ENCODE peak calls at places on chromosome 10, in five cellular contexts. F is fibroblast of lung, Y is astrocyte of the spinal cord, P is foreskin fibroblast, H is AG04449. X is an unnamed sample.

GRCh38 chr10:58320351-58321065 is 14.3 kb upstream of the UBE2D1 start:
- DNase-seq in F (no peak), Y (no peak), P (no peak), H (no peak), X (no peak)

GRCh38 chr10:44278669-44279337 is 106.1 kb downstream of the CXCL12 start:
- DNase-seq in F (peak), Y (no peak), P (no peak), H (no peak), X (no peak)

GRCh38 chr10:118246340-118247247 is 95.5 kb downstream of the FAM204A start:
- DNase-seq in F (no peak), Y (no peak), P (no peak), H (no peak), X (no peak)

GRCh38 chr10:23368816-23369640 is 24.4 kb upstream of the C10orf67 start:
- DNase-seq in F (peak), Y (no peak), P (no peak), H (no peak), X (no peak)

GRCh38 chr10:124000792-124001201 is 92.6 kb downstream of the CHST15 start:
- DNase-seq in F (no peak), Y (no peak), P (peak), H (no peak), X (no peak)

GRCh38 chr10:70678757-70679489 is 6.6 kb downstream of the ADAMTS14 start:
- DNase-seq in F (no peak), Y (no peak), P (peak), H (no peak), X (no peak)

GRCh38 chr10:110455440-110455839 is 42.3 kb upstream of the DUSP5 start:
- DNase-seq in F (no peak), Y (no peak), P (no peak), H (no peak), X (no peak)

GRCh38 chr10:69663548-69663947 is 33.5 kb downstream of the FAM241B start:
- DNase-seq in F (no peak), Y (no peak), P (no peak), H (no peak), X (no peak)

GRCh38 chr10:8319704-8320103 is 265.2 kb downstream of the GATA3 start:
- DNase-seq in F (no peak), Y (no peak), P (no peak), H (no peak), X (no peak)

GRCh38 chr10:45379303-45379726 is 5.3 kb downstream of the ALOX5 start:
- DNase-seq in F (no peak), Y (no peak), P (no peak), H (no peak), X (no peak)

GRCh38 chr10:86068532-86069337 is 297.9 kb downstream of the GRID1 start:
- DNase-seq in F (no peak), Y (no peak), P (no peak), H (no peak), X (no peak)

GRCh38 chr10:133415752-133416151 is 8.7 kb downstream of the SPRN start:
- DNase-seq in F (no peak), Y (no peak), P (no peak), H (no peak), X (no peak)

GRCh38 chr10:73917566-73918305 is 6.8 kb downstream of the PLAU start:
- DNase-seq in F (no peak), Y (peak), P (peak), H (no peak), X (no peak)

GRCh38 chr10:26621243-26621888 is 76.1 kb upstream of the PDSS1 start:
- DNase-seq in F (no peak), Y (no peak), P (no peak), H (no peak), X (no peak)

GRCh38 chr10:69508738-69509340 is 57.6 kb downstream of the TSPAN15 start:
- DNase-seq in F (no peak), Y (no peak), P (no peak), H (no peak), X (no peak)

GRCh38 chr10:24457661-24458318 is 248.9 kb downstream of the KIAA1217 start:
- DNase-seq in F (peak), Y (no peak), P (peak), H (no peak), X (no peak)

GRCh38 chr10:11793762-11794479 is 29.2 kb upstream of the PROSER2 start:
- DNase-seq in F (peak), Y (peak), P (peak), H (peak), X (no peak)

GRCh38 chr10:84184517-84184916 is 9.8 kb upstream of the CDHR1 start:
- DNase-seq in F (no peak), Y (no peak), P (no peak), H (no peak), X (no peak)

GRCh38 chr10:68924593-68924992 is 23.5 kb downstream of the DDX50 start:
- DNase-seq in F (peak), Y (peak), P (no peak), H (no peak), X (no peak)

GRCh38 chr10:29243061-29243460 is 45.8 kb upstream of the LYZL1 start:
- DNase-seq in F (no peak), Y (no peak), P (no peak), H (no peak), X (no peak)

GRCh38 chr10:14839305-14839695 is 1.2 kb downstream of the HSPA14 start:
- DNase-seq in F (no peak), Y (no peak), P (peak), H (no peak), X (no peak)

GRCh38 chr10:70915806-70916205 is 27.4 kb upstream of the PCBD1 start:
- DNase-seq in F (no peak), Y (no peak), P (no peak), H (no peak), X (no peak)

GRCh38 chr10:131280101-131280500 is 31.4 kb downstream of the TCERG1L start:
- DNase-seq in F (no peak), Y (no peak), P (no peak), H (no peak), X (no peak)

GRCh38 chr10:97889461-97890265 is 40.0 kb downstream of the GOLGA7B start:
- DNase-seq in F (peak), Y (peak), P (peak), H (no peak), X (peak)

DNA sequence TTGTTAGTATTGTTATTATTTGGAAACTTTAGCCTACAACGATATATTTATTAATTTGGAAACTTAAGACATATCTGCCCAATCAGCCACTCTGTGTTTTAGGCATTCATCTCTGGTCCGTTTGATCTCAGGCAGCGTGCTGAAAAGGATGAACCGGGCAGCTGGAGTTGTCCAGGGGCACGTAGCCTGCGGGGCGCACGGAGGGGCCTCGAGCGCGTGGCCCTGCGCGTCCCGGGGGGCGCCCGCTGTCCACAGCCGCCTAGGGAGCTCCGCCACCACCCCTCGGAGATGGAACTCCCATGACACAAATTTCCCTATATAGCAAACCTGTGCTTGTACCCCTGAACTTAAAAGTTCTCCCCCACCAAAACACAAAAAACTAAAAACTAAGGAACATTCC is 24.3 kb upstream of the MKI67 start:
- DNase-seq in F (no peak), Y (no peak), P (no peak), H (no peak), X (no peak)
- H3K4me3 ChIP-seq in F (peak), Y (peak), P (peak), H (no peak), X (peak)

GRCh38 chr10:89857399-89857798 is 156.0 kb downstream of the KIF20B start:
- DNase-seq in F (peak), Y (no peak), P (no peak), H (no peak), X (no peak)

GRCh38 chr10:89861584-89862287 is 160.3 kb downstream of the KIF20B start:
- DNase-seq in F (peak), Y (peak), P (peak), H (no peak), X (peak)

GRCh38 chr10:89861199-89861573 is 159.8 kb downstream of the KIF20B start:
- DNase-seq in F (no peak), Y (no peak), P (no peak), H (no peak), X (no peak)
- H3K4me3 ChIP-seq in F (peak), Y (no peak), P (peak), H (no peak), X (no peak)

DNA sequence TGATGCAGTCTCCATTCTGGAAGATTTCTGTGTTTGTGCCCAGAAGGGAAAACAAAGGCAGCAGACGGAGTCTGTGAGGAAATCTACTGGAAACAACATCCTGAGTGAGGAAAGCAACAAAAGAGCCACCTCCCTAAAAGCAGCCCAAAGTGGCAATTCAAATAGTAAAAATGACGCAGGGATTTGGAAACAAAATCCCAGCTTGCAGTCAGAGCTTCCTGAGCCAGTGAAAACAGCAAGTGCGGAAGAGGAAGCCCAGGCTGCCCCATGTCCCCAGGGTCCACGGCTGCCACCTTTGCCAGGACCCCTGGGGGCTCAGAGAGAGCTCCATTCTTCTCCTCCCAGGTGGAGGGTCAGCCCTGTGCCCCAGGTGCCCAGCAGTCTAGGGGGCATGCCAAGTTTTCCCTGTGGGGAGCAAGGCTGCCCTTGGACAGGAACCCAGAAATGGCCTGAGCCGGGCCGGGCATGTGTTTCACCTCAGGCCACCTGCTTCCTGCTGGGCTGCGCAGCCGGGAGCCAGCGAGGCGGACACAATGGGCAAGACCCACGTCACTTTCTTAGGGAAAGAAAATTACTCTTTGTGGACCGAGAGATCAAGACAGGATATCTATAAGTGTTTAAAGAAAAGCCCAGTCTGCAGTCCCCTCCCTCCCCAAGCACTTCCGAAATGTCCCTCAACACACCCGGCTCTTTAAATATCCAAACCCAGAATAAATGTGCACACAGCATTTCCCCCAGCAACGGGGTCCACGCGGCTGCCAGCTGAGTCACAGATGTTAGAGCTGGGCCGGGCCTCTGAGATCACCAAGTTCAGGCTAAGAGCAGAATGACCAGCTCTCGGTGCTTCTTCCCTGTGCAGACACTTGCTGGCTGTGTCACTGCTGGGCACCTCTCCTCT is 231.1 kb downstream of the ARHGAP12 start:
- DNase-seq in F (peak), Y (peak), P (peak), H (peak), X (no peak)
- H3K4me3 ChIP-seq in F (peak), Y (no peak), P (peak), H (peak), X (peak)

DNA sequence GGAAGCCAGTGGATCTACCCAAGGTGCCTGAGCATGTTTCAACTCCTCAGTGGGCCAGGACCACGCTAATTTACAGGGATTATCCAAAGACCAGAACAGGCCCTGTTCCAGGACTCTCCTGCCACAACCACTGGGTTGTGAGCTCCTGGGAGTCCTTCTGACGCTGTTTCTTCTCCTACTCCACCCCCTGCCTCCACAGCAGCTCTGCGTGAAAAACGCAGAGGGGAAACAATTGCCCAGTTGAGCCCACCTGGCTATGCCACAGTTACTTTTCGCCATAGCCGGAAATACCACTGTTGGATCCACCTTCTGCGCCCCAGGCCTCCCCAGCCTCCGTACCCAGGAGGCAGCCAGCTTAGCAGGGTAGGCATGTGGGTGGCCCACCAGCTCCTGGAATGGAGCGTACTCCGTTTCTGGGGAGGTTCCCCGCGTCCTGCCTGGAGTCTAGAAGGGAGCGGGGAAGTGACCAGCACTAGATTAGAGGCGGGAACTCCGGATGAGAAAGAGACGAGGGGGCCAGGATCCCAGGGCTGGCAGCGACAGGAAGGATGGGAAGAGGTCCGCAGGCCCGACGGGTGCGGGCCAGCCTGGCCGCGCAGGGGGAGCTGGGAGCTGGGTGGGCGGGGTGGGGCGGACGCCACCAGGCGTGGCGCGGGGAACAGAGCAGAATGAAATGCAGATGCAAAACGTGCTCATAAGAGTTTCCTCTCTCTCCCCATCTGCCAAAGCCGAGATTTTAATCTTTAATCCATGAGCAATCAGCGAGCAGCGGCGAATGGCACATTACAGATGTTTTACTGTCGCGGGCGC is 32.1 kb upstream of the PAX2 start:
- DNase-seq in F (no peak), Y (no peak), P (no peak), H (no peak), X (no peak)
- H3K4me3 ChIP-seq in F (no peak), Y (no peak), P (no peak), H (no peak), X (no peak)

GRCh38 chr10:79442171-79443040 is 3.0 kb downstream of the ZCCHC24 start:
- DNase-seq in F (no peak), Y (no peak), P (no peak), H (no peak), X (no peak)
- H3K4me3 ChIP-seq in F (peak), Y (peak), P (peak), H (peak), X (no peak)

X was measured in skeletal muscle cell.